ENCODE peak calls at places on chromosomes 12 and 14, in four cellular contexts. M is hepatocyte, V is PC-9, U is osteoblast. X is an unnamed sample.

GRCh38 chr12:62123721-62124203 is 136.4 kb upstream of the USP15 start:
- DNase-seq in U (no peak), V (no peak), M (peak; percentile 76), X (peak; percentile 37)

GRCh38 chr12:4909734-4910501 is at the start of gene KCNA1:
- DNase-seq in U (peak; percentile 67), V (no peak), M (peak; percentile 21), X (peak; percentile 38)

GRCh38 chr12:13045816-13046215 is 1.6 kb downstream of the FAM234B start:
- DNase-seq in U (no peak), M (no peak), V (no peak), X (no peak)

GRCh38 chr14:21703357-21704339 is 30.0 kb upstream of the OR4E1 start:
- DNase-seq in V (no peak), M (no peak), U (no peak), X (no peak)

GRCh38 chr12:113054948-113055486 is 1.5 kb upstream of the DTX1 start:
- DNase-seq in M (no peak), U (peak; percentile 56), V (no peak), X (no peak)

GRCh38 chr14:100076630-100077029 is 11.4 kb downstream of the EVL start:
- DNase-seq in V (no peak), U (peak; percentile 92), M (peak; percentile 43), X (peak; percentile 63)

GRCh38 chr14:64195194-64195593 is 99.0 kb downstream of the ESR2 start:
- DNase-seq in V (no peak), U (no peak), M (no peak), X (no peak)

GRCh38 chr12:106733660-106734059 is 40.8 kb upstream of the RIC8B start:
- DNase-seq in V (no peak), U (no peak), M (no peak), X (peak; percentile 72)

GRCh38 chr12:45732250-45732649 is 2.7 kb downstream of the ARID2 start:
- DNase-seq in V (no peak), M (no peak), U (no peak), X (peak; percentile 23)

GRCh38 chr12:131671871-131672270 is 39.0 kb upstream of the SFSWAP start:
- DNase-seq in U (peak; percentile 56), M (no peak), V (no peak), X (no peak)

GRCh38 chr12:13114251-13115052 is 11.0 kb upstream of the GSG1 start:
- DNase-seq in U (no peak), V (no peak), M (no peak), X (peak; percentile 40)

GRCh38 chr12:123024819-123025391 is 44.4 kb downstream of the ARL6IP4 start:
- DNase-seq in U (peak; percentile 87), V (no peak), M (no peak), X (peak; percentile 47)

GRCh38 chr12:47133981-47134380 is 54.2 kb upstream of the AMIGO2 start:
- DNase-seq in U (no peak), V (no peak), M (no peak), X (no peak)

GRCh38 chr12:96617178-96617577 is 127.8 kb downstream of the CFAP54 start:
- DNase-seq in M (no peak), U (no peak), V (no peak), X (no peak)

GRCh38 chr12:27299102-27299501 is 33.5 kb upstream of the BMAL2 start:
- DNase-seq in U (no peak), M (no peak), V (no peak), X (no peak)

GRCh38 chr14:95232894-95233584 is 75.7 kb upstream of the DICER1 start:
- DNase-seq in U (no peak), V (no peak), M (no peak), X (no peak)

GRCh38 chr14:85471156-85471555 is 58.8 kb upstream of the FLRT2 start:
- DNase-seq in U (no peak), V (no peak), M (no peak), X (peak; percentile 86)

GRCh38 chr12:69392146-69392928 is 32.8 kb downstream of the YEATS4 start:
- DNase-seq in V (no peak), M (no peak), U (no peak), X (no peak)

GRCh38 chr12:95178136-95178535 is 39.1 kb downstream of the FGD6 start:
- DNase-seq in U (no peak), M (no peak), V (peak; percentile 71), X (no peak)

GRCh38 chr12:68591716-68592437 is 18.8 kb upstream of the RAP1B start:
- DNase-seq in U (no peak), M (no peak), V (no peak), X (no peak)

GRCh38 chr14:80213602-80214001 is 2.3 kb upstream of the DIO2 start:
- DNase-seq in M (peak; percentile 61), V (no peak), U (peak; percentile 44), X (peak; percentile 79)

GRCh38 chr12:26668847-26669246 is 164.1 kb downstream of the ITPR2 start:
- DNase-seq in V (no peak), M (no peak), U (no peak), X (no peak)

GRCh38 chr14:75223664-75224154 is 47.3 kb upstream of the TMED10 start:
- DNase-seq in U (no peak), V (peak; percentile 56), M (no peak), X (peak; percentile 36)

GRCh38 chr12:121628037-121628436 is 1.7 kb downstream of the ORAI1 start:
- DNase-seq in U (peak; percentile 81), M (peak; percentile 74), V (no peak), X (peak; percentile 20)

GRCh38 chr12:21456291-21456780 is 18.9 kb downstream of the PYROXD1 start:
- DNase-seq in U (no peak), V (no peak), M (no peak), X (no peak)

GRCh38 chr14:36316131-36316530 is 4.3 kb downstream of the MBIP start:
- DNase-seq in M (no peak), U (no peak), V (no peak), X (no peak)

GRCh38 chr14:67941456-67942018 is 122.0 kb downstream of the RAD51B start:
- DNase-seq in V (peak; percentile 43), M (peak; percentile 20), U (no peak), X (peak; percentile 45)

GRCh38 chr12:94563261-94563660 is 87.1 kb downstream of the TMCC3 start:
- DNase-seq in V (no peak), U (no peak), M (no peak), X (peak; percentile 25)

GRCh38 chr14:104676694-104677505 is 12.5 kb upstream of the INF2 start:
- DNase-seq in V (no peak), U (peak; percentile 69), M (peak; percentile 80), X (no peak)

GRCh38 chr12:109612975-109613502 is 39.4 kb downstream of the MVK start:
- DNase-seq in V (no peak), U (peak; percentile 91), M (no peak), X (no peak)

GRCh38 chr14:78519863-78520262 is 349.7 kb downstream of the NRXN3 start:
- DNase-seq in U (no peak), V (no peak), M (peak; percentile 73), X (peak; percentile 9)

GRCh38 chr14:83842536-83842935 is 1687.4 kb upstream of the FLRT2 start:
- DNase-seq in U (no peak), V (no peak), M (no peak), X (no peak)

GRCh38 chr12:19772776-19773175 is 333.5 kb downstream of the AEBP2 start:
- DNase-seq in U (no peak), V (no peak), M (no peak), X (no peak)

GRCh38 chr12:66898700-66899469 is 220.0 kb upstream of the GRIP1 start:
- DNase-seq in U (no peak), M (no peak), V (no peak), X (no peak)

DNA sequence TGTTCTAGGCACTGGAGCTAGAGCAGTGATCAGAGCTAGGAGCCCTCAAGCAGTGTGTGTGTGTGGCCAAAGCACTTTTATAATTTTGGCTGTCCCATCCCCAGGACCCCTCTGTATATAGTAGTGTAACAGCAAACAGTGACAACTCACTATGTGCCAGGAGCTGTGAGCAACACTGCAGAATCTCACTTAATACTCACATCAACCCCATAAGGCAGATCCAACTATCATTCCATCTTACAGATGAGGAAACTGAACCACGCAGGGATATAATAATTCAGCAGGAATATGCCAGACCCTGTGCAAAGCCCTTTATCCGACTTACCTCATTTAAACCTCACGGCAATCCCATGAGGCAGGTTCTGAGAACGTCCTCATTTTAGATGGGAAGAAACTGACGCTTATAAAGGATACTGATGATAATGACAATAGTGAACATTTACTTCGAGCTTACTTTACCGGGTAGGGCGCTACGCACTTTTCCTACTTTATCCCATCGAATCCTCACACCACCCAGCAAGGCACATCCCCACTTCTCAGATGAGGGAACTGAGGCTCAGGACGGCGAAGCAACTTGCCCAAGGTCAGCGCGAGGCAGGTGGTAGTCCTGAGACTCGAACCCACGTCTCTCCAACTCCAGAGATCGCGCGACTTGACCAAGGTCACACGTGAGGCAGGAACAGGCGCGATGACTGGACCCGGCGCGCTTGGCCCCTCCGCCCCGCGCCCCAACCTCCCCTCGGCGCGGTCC is 686 bp downstream of the RAB35 start:
- DNase-seq in M (peak; percentile 58), V (no peak), U (peak; percentile 83), X (no peak)
- H2AFZ ChIP-seq in M (no peak overlapping the region), V (no peak overlapping the region), U (no peak overlapping the region), X (no peak overlapping the region)

GRCh38 chr12:101783838-101784237 is 44.6 kb upstream of the SYCP3 start:
- DNase-seq in M (no peak), U (no peak), V (no peak), X (no peak)

GRCh38 chr12:101782544-101782855 is 43.2 kb upstream of the SYCP3 start:
- DNase-seq in V (no peak), M (no peak), U (no peak), X (peak; percentile 12)

GRCh38 chr12:101781834-101782543 is 42.7 kb upstream of the SYCP3 start:
- DNase-seq in U (no peak), M (no peak), V (no peak), X (peak; percentile 25)

GRCh38 chr12:101784376-101784775 is 45.1 kb upstream of the SYCP3 start:
- DNase-seq in M (no peak), U (no peak), V (no peak), X (no peak)

GRCh38 chr12:101783150-101783549 is 43.9 kb upstream of the SYCP3 start:
- DNase-seq in U (no peak), M (no peak), V (no peak), X (no peak)
- H4K20me1 ChIP-seq in U (no peaks in the 10 kb centered on the region), M (no peaks in the 10 kb centered on the region), V (no peaks in the 10 kb centered on the region), X (no peaks in the 10 kb centered on the region)

DNA sequence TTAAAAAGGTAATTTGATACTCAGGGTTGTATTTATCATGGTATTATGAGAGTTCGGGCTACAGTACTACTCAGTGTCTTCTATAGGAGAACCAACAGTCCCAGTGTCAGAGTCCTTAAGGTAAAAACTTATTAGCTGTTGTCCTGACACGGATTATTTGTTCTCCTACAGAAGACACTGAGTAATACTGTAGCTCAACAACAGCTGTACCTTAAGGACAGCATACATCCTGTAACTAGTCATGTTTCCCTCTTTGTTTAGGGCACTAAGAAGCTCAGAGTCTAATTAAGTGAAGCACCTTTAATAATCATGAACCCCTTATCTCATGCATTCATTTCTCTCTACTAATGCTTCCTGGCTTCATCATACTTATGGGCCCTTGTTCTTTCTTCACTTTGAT is 33.9 kb downstream of the ARF6 start:
- DNase-seq in U (no peak), M (no peak), V (no peak), X (no peak)
- H2AFZ ChIP-seq in U (peak overlapping the region; percentile 29), M (no peak overlapping the region), V (no peak overlapping the region), X (no peak overlapping the region)

DNA sequence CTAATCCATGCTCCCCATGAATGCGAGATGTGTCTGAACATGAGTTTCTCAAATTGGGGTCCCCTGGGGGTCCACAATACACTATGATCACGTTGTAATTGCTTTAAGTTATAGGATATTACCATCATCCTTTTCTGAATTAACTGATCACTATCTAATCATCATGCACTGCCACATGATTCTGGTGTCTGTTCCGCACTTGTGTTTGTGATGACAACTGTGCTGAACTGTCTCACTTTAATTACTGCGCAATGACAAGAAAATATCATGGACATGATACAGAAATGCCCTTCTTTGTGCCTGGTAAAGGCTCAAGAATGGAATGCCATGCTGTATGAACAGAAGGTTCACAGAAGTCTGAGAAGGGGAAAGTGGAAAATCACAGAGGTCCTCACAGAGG is 65.8 kb upstream of the NOS1 start:
- DNase-seq in V (no peak), M (no peak), U (no peak), X (no peak)
- H4K20me1 ChIP-seq in V (peaks cover 2% of the 10 kb centered on the region), M (no peaks in the 10 kb centered on the region), U (no peaks in the 10 kb centered on the region), X (no peaks in the 10 kb centered on the region)

GRCh38 chr14:48473944-48474343 is 798.5 kb upstream of the MDGA2 start:
- DNase-seq in M (no peak), V (no peak), U (no peak), X (no peak)
- H2AFZ ChIP-seq in M (no peak overlapping the region), V (no peak overlapping the region), U (no peak overlapping the region), X (no peak overlapping the region)

X was measured in fibroblast of lung.